ENCODE peak calls at places on chromosome 16, in eight cellular contexts. E is pancreas, H is lung, K is heart left ventricle, Q is neural progenitor cell, T is adrenal gland, R is BE2C, S is GM23338. B is an unnamed sample.

GRCh38 chr16:88343276-88343791 is 39.4 kb upstream of the ZNF469 start:
- DNase-seq in E (peak; percentile 19), H (no peak), K (no peak), Q (no peak), T (no peak), R (no peak), S (no peak), B (no peak)

GRCh38 chr16:78684040-78684611 is 584.7 kb downstream of the WWOX start:
- DNase-seq in E (no peak), H (peak; percentile 43), K (peak; percentile 75), Q (no peak), T (peak; percentile 64), R (no peak), S (no peak), B (no peak)

GRCh38 chr16:74862743-74863244 is 88.2 kb upstream of the FA2H start:
- DNase-seq in E (no peak), H (no peak), K (no peak), Q (peak; percentile 64), T (no peak), R (no peak), S (peak; percentile 80), B (no peak)

GRCh38 chr16:17327671-17328335 is 143.0 kb downstream of the XYLT1 start:
- DNase-seq in E (no peak), H (no peak), K (no peak), Q (no peak), T (no peak), R (no peak), S (no peak), B (no peak)

GRCh38 chr16:85334718-85335583 is 222.7 kb upstream of the CIBAR2 start:
- DNase-seq in E (peak; percentile 80), H (no peak), K (peak; percentile 66), Q (peak; percentile 85), T (no peak), R (peak; percentile 55), S (peak; percentile 86), B (no peak)

GRCh38 chr16:24539850-24540484 is 601 bp downstream of the RBBP6 start:
- DNase-seq in E (peak; percentile 85), H (peak; percentile 61), K (peak; percentile 87), Q (peak; percentile 52), T (peak; percentile 59), R (peak; percentile 52), S (peak; percentile 33), B (no peak)

GRCh38 chr16:69762843-69763556 is 868 bp downstream of the WWP2 start:
- DNase-seq in E (no peak), H (no peak), K (no peak), Q (peak; percentile 15), T (no peak), R (no peak), S (no peak), B (no peak)

GRCh38 chr16:46972971-46973456 is 460 bp downstream of the DNAJA2 start:
- DNase-seq in E (peak; percentile 73), H (peak; percentile 30), K (peak; percentile 71), Q (peak; percentile 67), T (peak; percentile 49), R (peak; percentile 48), S (peak; percentile 51), B (peak; percentile 55)

GRCh38 chr16:11092788-11093577 is 148.6 kb downstream of the CLEC16A start:
- DNase-seq in E (peak; percentile 41), H (no peak), K (no peak), Q (no peak), T (no peak), R (no peak), S (no peak), B (no peak)

GRCh38 chr16:31460582-31461002 is 1.3 kb downstream of the ARMC5 start:
- DNase-seq in E (no peak), H (no peak), K (no peak), Q (peak; percentile 58), T (no peak), R (no peak), S (peak; percentile 78), B (no peak)

GRCh38 chr16:64893386-64893785 is 228.5 kb downstream of the CDH11 start:
- DNase-seq in E (no peak), H (no peak), K (peak; percentile 44), Q (no peak), T (no peak), R (no peak), S (no peak), B (no peak)

GRCh38 chr16:5015351-5015750 is 18.4 kb downstream of the NAGPA start:
- DNase-seq in E (no peak), H (no peak), K (no peak), Q (no peak), T (no peak), R (peak; percentile 43), S (no peak), B (no peak)

GRCh38 chr16:23071202-23072083 is 77.8 kb downstream of the USP31 start:
- DNase-seq in E (no peak), H (no peak), K (no peak), Q (no peak), T (no peak), R (no peak), S (no peak), B (no peak)

GRCh38 chr16:77888786-77889185 is 100.4 kb downstream of the VAT1L start:
- DNase-seq in E (no peak), H (no peak), K (no peak), Q (no peak), T (no peak), R (no peak), S (no peak), B (no peak)

GRCh38 chr16:57265850-57266530 is 18.5 kb downstream of the PLLP start:
- DNase-seq in E (peak; percentile 77), H (peak; percentile 84), K (peak; percentile 83), Q (peak; percentile 34), T (no peak), R (peak; percentile 85), S (no peak), B (no peak)

GRCh38 chr16:13587171-13587570 is 332.8 kb upstream of the ERCC4 start:
- DNase-seq in E (no peak), H (no peak), K (no peak), Q (no peak), T (no peak), R (no peak), S (no peak), B (no peak)

GRCh38 chr16:15507299-15507958 is 73.0 kb downstream of the BMERB1 start:
- DNase-seq in E (no peak), H (no peak), K (no peak), Q (no peak), T (no peak), R (no peak), S (no peak), B (no peak)

GRCh38 chr16:84143784-84144199 is 1.2 kb downstream of the HSDL1 start:
- DNase-seq in E (no peak), H (no peak), K (no peak), Q (peak; percentile 71), T (no peak), R (no peak), S (peak; percentile 62), B (no peak)

GRCh38 chr16:49902908-49903307 is 47.0 kb upstream of the ZNF423 start:
- DNase-seq in E (no peak), H (no peak), K (no peak), Q (no peak), T (no peak), R (no peak), S (no peak), B (no peak)

GRCh38 chr16:75116081-75116910 is at the start of gene LDHD:
- DNase-seq in E (peak; percentile 86), H (peak; percentile 86), K (peak; percentile 87), Q (peak; percentile 67), T (peak; percentile 86), R (peak; percentile 46), S (peak; percentile 78), B (peak; percentile 82)

GRCh38 chr16:71526111-71526998 is at the start of gene CHST4:
- DNase-seq in E (no peak), H (no peak), K (no peak), Q (peak; percentile 68), T (peak; percentile 78), R (no peak), S (peak; percentile 93), B (peak; percentile 82)
- H3K27me3 ChIP-seq in E (no peaks in the 10 kb centered on the region), H (no peaks in the 10 kb centered on the region), K (no peaks in the 10 kb centered on the region), Q (peaks cover 24% of the 10 kb centered on the region), T (no peaks in the 10 kb centered on the region), R (peaks cover 72% of the 10 kb centered on the region), S (no peaks in the 10 kb centered on the region), B (no peaks in the 10 kb centered on the region)

GRCh38 chr16:67173323-67173722 is 3.0 kb downstream of the NOL3 start:
- DNase-seq in E (no peak), H (no peak), K (no peak), Q (no peak), T (no peak), R (no peak), S (no peak), B (no peak)

GRCh38 chr16:67169642-67170167 is 633 bp upstream of the NOL3 start:
- DNase-seq in E (no peak), H (no peak), K (no peak), Q (peak; percentile 93), T (no peak), R (peak; percentile 83), S (peak; percentile 94), B (no peak)

GRCh38 chr16:67170168-67170947 is at the start of gene NOL3:
- DNase-seq in E (peak; percentile 92), H (peak; percentile 84), K (peak; percentile 91), Q (peak; percentile 87), T (peak; percentile 90), R (peak; percentile 94), S (peak; percentile 87), B (peak; percentile 79)

GRCh38 chr16:67169011-67169451 is 1.3 kb upstream of the NOL3 start:
- DNase-seq in E (no peak), H (no peak), K (no peak), Q (no peak), T (no peak), R (peak; percentile 8), S (peak; percentile 76), B (no peak)

GRCh38 chr16:67170948-67171649 is 761 bp downstream of the NOL3 start:
- DNase-seq in E (no peak), H (no peak), K (no peak), Q (no peak), T (no peak), R (no peak), S (no peak), B (no peak)
- H3K27me3 ChIP-seq in E (no peaks in the 10 kb centered on the region), H (no peaks in the 10 kb centered on the region), K (no peaks in the 10 kb centered on the region), Q (peaks cover 100% of the 10 kb centered on the region), T (no peaks in the 10 kb centered on the region), R (no peaks in the 10 kb centered on the region), S (peaks cover 97% of the 10 kb centered on the region), B (peaks cover 94% of the 10 kb centered on the region)

GRCh38 chr16:51540259-51540658 is 389.2 kb upstream of the SALL1 start:
- DNase-seq in E (no peak), H (no peak), K (no peak), Q (no peak), T (no peak), R (no peak), S (no peak), B (no peak)

GRCh38 chr16:51542856-51543510 is 391.9 kb upstream of the SALL1 start:
- DNase-seq in E (no peak), H (no peak), K (no peak), Q (peak; percentile 68), T (no peak), R (no peak), S (peak; percentile 18), B (no peak)

GRCh38 chr16:51535591-51535990 is 384.5 kb upstream of the SALL1 start:
- DNase-seq in E (no peak), H (no peak), K (no peak), Q (peak; percentile 36), T (no peak), R (no peak), S (no peak), B (no peak)

GRCh38 chr16:51538707-51539604 is 387.9 kb upstream of the SALL1 start:
- DNase-seq in E (no peak), H (no peak), K (no peak), Q (peak; percentile 36), T (peak; percentile 16), R (no peak), S (no peak), B (no peak)
- H3K27me3 ChIP-seq in E (no peaks in the 10 kb centered on the region), H (no peaks in the 10 kb centered on the region), K (no peaks in the 10 kb centered on the region), Q (no peaks in the 10 kb centered on the region), T (no peaks in the 10 kb centered on the region), R (no peaks in the 10 kb centered on the region), S (no peaks in the 10 kb centered on the region), B (no peaks in the 10 kb centered on the region)

GRCh38 chr16:25691519-25692091 is at the start of gene HS3ST4:
- DNase-seq in E (peak; percentile 64), H (no peak), K (no peak), Q (peak; percentile 88), T (no peak), R (no peak), S (peak; percentile 69), B (no peak)
- H3K27me3 ChIP-seq in E (peaks cover 18% of the 10 kb centered on the region), H (peaks cover 13% of the 10 kb centered on the region), K (peaks cover 17% of the 10 kb centered on the region), Q (peaks cover 67% of the 10 kb centered on the region), T (peaks cover 44% of the 10 kb centered on the region), R (peaks cover 36% of the 10 kb centered on the region), S (peaks cover 53% of the 10 kb centered on the region), B (peaks cover 13% of the 10 kb centered on the region)

B was measured in H1.